ENCODE peak calls at places on chromosomes 3 and 15, in seven cellular contexts. J, I, Q, R, K, O and U are unnamed samples.

GRCh38 chr15:64985382-64986033 is 4.2 kb downstream of the SPG21 start:
- DNase-seq in J (no peak), I (peak; percentile 18), Q (no peak), R (no peak), K (no peak), O (no peak), U (no peak)

GRCh38 chr3:181457756-181458155 is 254.0 kb upstream of the SOX2 start:
- DNase-seq in J (no peak), I (no peak), Q (no peak), R (no peak), K (no peak), O (no peak), U (no peak)

GRCh38 chr3:153967260-153967659 is 153.9 kb upstream of the ARHGEF26 start:
- DNase-seq in J (no peak), I (no peak), Q (no peak), R (no peak), K (no peak), O (no peak), U (no peak)

GRCh38 chr3:117526485-117527079 is 817.0 kb downstream of the TUSC7 start:
- DNase-seq in J (no peak), I (peak; percentile 62), Q (peak; percentile 73), R (no peak), K (no peak), O (no peak), U (no peak)

GRCh38 chr3:113240841-113241240 is 29.5 kb downstream of the BOC start:
- DNase-seq in J (no peak), I (no peak), Q (no peak), R (no peak), K (no peak), O (no peak), U (no peak)

GRCh38 chr15:74367296-74367854 is at the start of gene CYP11A1:
- DNase-seq in J (no peak), I (peak; percentile 91), Q (peak; percentile 63), R (peak; percentile 38), K (no peak), O (no peak), U (no peak)

GRCh38 chr15:40276927-40277326 is 5.9 kb downstream of the ANKRD63 start:
- DNase-seq in J (no peak), I (no peak), Q (peak; percentile 74), R (no peak), K (no peak), O (no peak), U (no peak)

GRCh38 chr3:187572431-187572830 is 97.8 kb downstream of the SST start:
- DNase-seq in J (no peak), I (no peak), Q (no peak), R (no peak), K (no peak), O (no peak), U (no peak)

GRCh38 chr3:164451083-164451910 is 627.0 kb downstream of the SI start:
- DNase-seq in J (no peak), I (no peak), Q (no peak), R (peak; percentile 73), K (no peak), O (peak; percentile 22), U (no peak)

DNA sequence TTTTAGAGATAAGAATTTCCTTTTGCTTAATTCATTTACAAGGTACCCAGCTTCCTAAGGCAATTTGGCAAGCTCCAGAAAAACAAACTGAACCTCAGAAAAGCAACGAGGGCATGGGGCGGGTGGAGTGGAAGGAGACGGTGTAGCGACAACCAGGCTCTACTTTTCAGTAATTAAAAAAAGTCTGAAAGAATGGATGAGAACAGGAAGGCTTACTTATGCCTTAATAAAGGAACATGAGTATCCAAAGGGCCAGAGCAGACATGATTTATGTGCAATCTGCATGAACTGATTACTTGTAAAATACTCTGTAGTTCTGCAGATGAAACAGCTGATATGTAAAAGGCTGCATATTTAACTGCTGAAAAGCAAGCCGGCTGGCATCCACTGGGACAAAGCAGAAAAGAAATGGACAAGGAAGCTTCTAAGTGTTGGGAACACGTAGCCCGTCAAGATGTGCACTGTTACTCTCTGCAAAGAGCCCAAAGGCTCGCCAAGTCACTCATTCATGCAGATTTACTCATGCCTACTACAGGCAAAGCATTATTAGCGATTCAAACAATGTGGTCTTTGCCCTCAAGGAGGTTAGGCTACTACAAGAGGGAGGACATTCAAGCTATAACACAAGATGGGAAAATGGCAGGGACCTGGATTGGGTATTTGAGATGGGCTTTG is 18.5 kb downstream of the RFTN1 start:
- DNase-seq in J (peak; percentile 30), I (no peak), Q (no peak), R (no peak), K (no peak), O (no peak), U (no peak)
- H3K27ac ChIP-seq in J (no peak overlapping the region), I (no peak overlapping the region), Q (no peak overlapping the region), R (no peak overlapping the region), K (no peak overlapping the region), O (peak overlapping the region; percentile 50), U (no peak overlapping the region)

DNA sequence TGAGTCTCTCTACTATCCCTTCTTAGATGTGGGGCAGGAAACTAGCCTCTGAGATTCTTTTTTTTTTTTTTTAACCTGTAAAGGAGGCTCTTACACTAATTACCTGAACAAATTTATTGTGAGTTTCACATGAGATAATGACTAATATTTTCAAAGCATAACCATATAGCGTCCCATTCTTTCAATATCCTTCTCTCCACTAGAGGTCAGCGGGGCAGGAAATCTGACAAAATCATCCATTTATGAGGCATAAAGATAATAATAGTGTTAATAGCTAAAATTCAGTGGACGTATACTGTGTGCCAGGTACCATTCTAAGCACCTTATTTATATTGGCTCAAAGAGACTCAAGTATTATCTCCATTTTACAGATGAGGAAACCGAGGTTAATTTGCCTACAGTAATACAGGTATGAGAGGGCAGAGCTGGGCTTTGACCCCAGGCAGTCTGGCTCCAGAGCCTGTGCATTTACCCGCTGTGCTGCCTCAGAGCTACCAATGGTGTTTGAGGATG is 16.3 kb upstream of the SMAD6 start:
- DNase-seq in J (no peak), I (no peak), Q (no peak), R (no peak), K (no peak), O (no peak), U (no peak)
- TF ChIP-seq CTCF in J (no peak), I (no peak), Q (no peak), R (no peak), K (peak; percentile 32), O (peak; percentile 29), U (no peak)

DNA sequence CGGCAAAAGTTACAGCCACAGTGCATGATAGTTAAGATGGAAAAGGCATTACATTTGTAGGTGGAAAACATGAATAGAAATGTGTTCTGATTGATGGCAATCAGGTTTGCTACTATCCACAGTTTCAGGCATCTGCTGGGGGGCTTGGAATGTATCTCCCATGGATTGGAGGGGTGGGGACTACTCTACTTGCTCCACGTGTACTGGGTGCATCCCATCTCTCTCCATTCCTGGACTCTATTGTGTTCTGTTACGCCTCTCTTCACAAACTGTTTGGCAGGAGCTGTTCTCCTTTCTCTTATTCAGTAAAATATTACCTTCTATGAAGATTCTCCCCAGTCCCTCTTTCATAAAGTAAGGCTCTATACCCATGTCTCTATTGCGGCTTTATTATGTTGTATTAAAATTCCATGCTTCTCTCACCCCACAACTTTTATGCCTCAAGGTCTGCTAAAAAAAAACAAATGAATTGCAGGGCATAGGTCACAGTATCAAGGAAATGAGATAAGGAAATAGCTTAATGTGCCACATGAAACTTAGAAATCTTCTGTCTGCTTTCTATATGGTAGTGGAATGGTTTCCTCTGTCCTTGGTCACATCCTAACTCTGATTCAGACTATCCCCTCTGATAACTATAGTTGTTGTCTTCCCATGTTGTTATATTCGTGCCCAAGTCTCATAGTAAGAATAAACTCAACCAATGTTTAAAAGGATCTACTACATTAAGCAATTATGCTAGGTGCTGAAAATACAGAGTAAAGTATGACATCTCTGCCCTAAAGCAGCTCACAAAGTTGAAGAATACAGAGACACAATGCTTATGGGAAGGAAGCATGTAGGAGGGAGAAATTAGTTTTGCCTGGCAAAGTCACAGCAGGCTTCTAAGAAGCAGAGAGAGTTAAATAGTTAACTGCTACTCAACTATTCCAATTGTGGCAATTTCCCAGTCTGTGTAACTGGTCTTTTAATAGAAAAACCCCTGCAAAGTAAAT is 43.1 kb downstream of the LRRFIP2 start:
- DNase-seq in J (no peak), I (no peak), Q (no peak), R (no peak), K (no peak), O (no peak), U (no peak)
- H3K27ac ChIP-seq in J (peak overlapping the region; percentile 42), I (no peak overlapping the region), Q (no peak overlapping the region), R (no peak overlapping the region), K (no peak overlapping the region), O (peak overlapping the region; percentile 37), U (no peak overlapping the region)

DNA sequence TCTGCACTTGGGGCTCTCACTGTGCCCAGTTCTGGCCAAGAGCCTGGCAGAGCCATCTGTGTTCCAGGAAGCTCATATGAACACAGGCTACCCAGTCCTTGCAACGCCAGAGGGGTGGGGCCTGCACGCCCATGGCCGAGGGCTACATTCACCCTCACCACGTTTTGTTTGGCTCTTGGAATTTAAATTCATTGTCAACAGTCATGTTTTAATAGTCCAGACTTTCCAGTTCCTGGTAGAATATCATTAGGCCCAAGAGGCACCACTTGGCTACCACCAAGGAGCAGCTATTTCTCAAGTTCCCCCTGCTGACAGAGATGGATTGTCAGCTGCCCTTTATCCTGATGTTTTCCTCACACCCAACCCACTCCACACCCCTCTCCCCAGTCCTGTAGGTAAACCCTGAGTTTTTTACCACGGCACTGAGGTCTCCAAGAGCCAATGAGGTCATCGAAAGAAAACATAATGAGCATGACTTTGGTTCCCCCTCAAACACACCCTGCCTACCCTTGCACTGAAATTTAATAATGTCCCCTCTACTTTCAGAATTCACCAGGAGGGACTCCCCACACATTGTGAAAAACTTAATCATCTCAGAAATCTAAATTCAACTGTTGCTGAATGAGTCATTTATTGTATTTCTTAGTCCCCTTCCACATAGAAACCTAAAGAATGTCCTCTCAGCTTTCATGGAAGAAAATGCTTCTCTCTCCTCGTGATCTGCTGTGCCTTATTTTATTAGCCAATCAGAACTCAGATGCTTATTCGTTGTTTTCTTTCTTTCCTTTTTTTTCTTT is 125.1 kb downstream of the SHQ1 start:
- DNase-seq in J (peak; percentile 75), I (no peak), Q (no peak), R (no peak), K (no peak), O (peak; percentile 23), U (peak; percentile 52)
- TF ChIP-seq CTCF in J (no peak), I (no peak), Q (no peak), R (no peak), K (no peak), O (no peak), U (no peak)

DNA sequence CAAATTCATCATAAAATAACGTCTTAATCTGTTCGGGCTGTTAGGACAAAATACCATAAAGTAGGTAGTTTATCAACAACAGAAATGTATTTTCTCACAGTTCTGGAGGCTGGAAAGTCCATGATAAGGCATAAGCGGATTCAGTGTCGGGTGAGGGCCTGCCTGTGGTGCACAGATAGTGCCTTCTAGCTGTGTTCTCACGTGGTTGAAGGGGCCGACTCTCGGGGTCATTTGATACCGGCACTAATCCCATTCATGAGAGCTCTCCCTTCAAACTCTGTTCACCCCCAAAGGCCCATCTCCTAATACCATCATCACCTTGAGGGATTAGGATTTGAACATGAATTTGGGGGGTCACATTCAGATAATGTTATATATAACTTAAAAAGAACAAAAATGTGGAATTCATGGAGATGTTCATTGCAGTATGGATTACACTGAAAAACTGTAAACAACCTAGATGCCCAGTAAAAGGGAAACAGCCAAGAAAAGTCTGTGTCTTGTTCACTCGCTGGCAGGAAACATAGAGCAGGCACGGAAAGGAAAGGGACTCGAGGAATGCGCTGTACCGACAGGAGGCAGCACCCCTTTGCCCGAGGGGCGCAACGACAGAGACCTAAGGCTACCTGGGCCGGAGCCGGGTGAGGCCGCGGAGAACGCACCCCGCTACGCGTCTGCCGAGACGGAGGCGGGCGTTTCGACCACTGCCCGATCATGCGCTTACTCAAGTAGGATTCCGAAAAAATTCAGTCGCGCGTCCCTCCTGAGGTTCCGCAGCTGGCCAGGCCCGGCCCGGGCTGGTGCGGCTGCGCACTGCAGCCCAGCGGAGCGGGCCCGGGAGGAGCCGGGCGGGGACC is 1.1 kb upstream of the MAN2A2 start:
- DNase-seq in J (peak; percentile 77), I (peak; percentile 83), Q (peak; percentile 87), R (peak; percentile 88), K (peak; percentile 54), O (peak; percentile 76), U (peak; percentile 73)
- H3K27ac ChIP-seq in J (peak overlapping the region; percentile 71), I (peak overlapping the region; percentile 96), Q (peak overlapping the region; percentile 76), R (peak overlapping the region; percentile 96), K (peak overlapping the region; percentile 65), O (peak overlapping the region; percentile 98), U (peak overlapping the region; percentile 96)